ENCODE peak calls at places on chromosomes 5 and 9, in six cellular contexts. R is GM23248, T is astrocyte, K is endothelial cell of umbilical vein, A is MM.1S, U is GM23338. J is an unnamed sample. For H3K36me3, the result is how much of the 10 kb centered on the place peaks cover.

GRCh38 chr9:21121595-21122251 is 19.9 kb downstream of the IFNW1 start:
- DNase-seq in R (no peak), T (no peak), U (no peak), A (peak), K (no peak), J (no peak)

GRCh38 chr5:160133071-160133917 is 14.0 kb upstream of the PWWP2A start:
- DNase-seq in U (peak), A (no peak), K (peak), R (peak), T (peak), J (no peak)

GRCh38 chr5:45094876-45095275 is 286.1 kb downstream of the MRPS30 start:
- DNase-seq in R (no peak), K (no peak), T (no peak), A (peak), U (no peak), J (no peak)

GRCh38 chr9:22052376-22052945 is 43.4 kb upstream of the CDKN2B start:
- DNase-seq in R (peak), A (no peak), K (peak), U (no peak), T (peak), J (peak)

GRCh38 chr9:20532584-20532983 is 89.7 kb downstream of the MLLT3 start:
- DNase-seq in R (no peak), A (no peak), U (no peak), K (no peak), T (no peak), J (no peak)

GRCh38 chr5:26847041-26847736 is 191.2 kb downstream of the CDH9 start:
- DNase-seq in K (no peak), A (no peak), T (no peak), R (no peak), U (peak), J (peak)

GRCh38 chr5:147554285-147554817 is 44.5 kb upstream of the DPYSL3 start:
- DNase-seq in R (peak), K (peak), T (peak), A (no peak), U (no peak), J (peak)

GRCh38 chr9:13278023-13278367 is 1.5 kb downstream of the MPDZ start:
- DNase-seq in K (peak), T (peak), A (no peak), R (no peak), U (no peak), J (no peak)

GRCh38 chr9:112783551-112783954 is 33.0 kb downstream of the SNX30 start:
- DNase-seq in A (peak), T (no peak), K (no peak), R (no peak), U (no peak), J (no peak)

GRCh38 chr9:438961-439768 is 224.5 kb downstream of the DOCK8 start:
- DNase-seq in K (no peak), R (peak), U (no peak), A (no peak), T (no peak), J (peak)

GRCh38 chr9:92637886-92638620 is 31.9 kb downstream of the IPPK start:
- DNase-seq in K (no peak), A (no peak), U (no peak), R (no peak), T (no peak), J (no peak)

GRCh38 chr9:16138961-16139441 is 586.2 kb downstream of the CCDC171 start:
- DNase-seq in U (no peak), R (peak), K (no peak), T (peak), A (no peak), J (no peak)

GRCh38 chr9:91803970-91804752 is 145.9 kb downstream of the ROR2 start:
- DNase-seq in R (peak), U (no peak), T (no peak), K (no peak), A (no peak), J (no peak)

GRCh38 chr9:98191615-98192502 is 578 bp downstream of the CORO2A start:
- DNase-seq in R (peak), T (no peak), U (peak), A (no peak), K (no peak), J (peak)

GRCh38 chr5:33470544-33470943 is 29.8 kb downstream of the TARS1 start:
- DNase-seq in U (no peak), T (peak), A (no peak), R (peak), K (peak), J (peak)

GRCh38 chr5:62475072-62475471 is 62.5 kb downstream of the IPO11 start:
- DNase-seq in R (peak), U (no peak), T (peak), K (no peak), A (no peak), J (peak)

GRCh38 chr5:1526151-1526631 is 2.4 kb upstream of the LPCAT1 start:
- DNase-seq in U (no peak), K (no peak), R (no peak), A (no peak), T (no peak), J (no peak)

GRCh38 chr9:6567140-6567591 is 78.4 kb downstream of the GLDC start:
- DNase-seq in A (no peak), R (peak), T (peak), K (peak), U (no peak), J (peak)

GRCh38 chr9:89483592-89484474 is 14.1 kb downstream of the SEMA4D start:
- DNase-seq in K (no peak), T (no peak), U (no peak), A (no peak), R (no peak), J (no peak)

GRCh38 chr9:88738708-88739107 is 203.7 kb downstream of the NXNL2 start:
- DNase-seq in K (no peak), T (no peak), A (no peak), R (peak), U (no peak), J (no peak)

GRCh38 chr5:96431376-96432244 is 1.4 kb downstream of the PCSK1 start:
- DNase-seq in A (no peak), K (no peak), T (peak), R (peak), U (peak), J (peak)

GRCh38 chr9:114312513-114312875 is 10.4 kb upstream of the ORM1 start:
- DNase-seq in A (no peak), R (no peak), K (no peak), U (no peak), T (no peak), J (no peak)

GRCh38 chr5:157312492-157312891 is 46.6 kb downstream of the CYFIP2 start:
- DNase-seq in K (peak), U (peak), A (peak), R (peak), T (peak), J (peak)

DNA sequence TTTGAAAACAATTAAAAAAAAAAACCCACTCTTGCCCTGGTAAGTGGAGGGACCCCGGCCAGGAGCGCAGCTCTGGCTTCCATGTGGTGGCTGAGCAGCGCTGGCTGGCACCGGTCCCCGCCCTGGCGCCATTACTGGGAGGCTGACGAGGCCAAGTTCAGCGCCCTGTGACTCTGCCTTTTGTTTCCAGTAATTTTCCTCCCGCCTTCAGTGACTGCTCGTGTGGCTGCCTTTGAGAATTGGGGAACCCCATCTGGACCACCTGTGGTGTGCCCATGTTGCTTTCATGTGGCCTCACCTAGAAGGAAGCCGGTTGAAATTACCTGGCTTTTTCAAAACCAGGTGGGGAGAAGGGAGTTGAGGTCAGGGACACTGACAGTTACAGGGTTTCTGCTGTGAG is 136.1 kb downstream of the GAPVD1 start:
- DNase-seq in T (no peak), K (no peak), U (no peak), R (peak), A (no peak), J (no peak)
- H2AFZ ChIP-seq in T (peak), K (no peak), U (peak), R (peak), A (no peak), J (no peak)

GRCh38 chr9:126832440-126832839 is 27.6 kb downstream of the ZBTB43 start:
- DNase-seq in T (no peak), U (no peak), R (no peak), A (no peak), K (no peak), J (no peak)
- H3K36me3 ChIP-seq in T (under half), U (under half), R (under half), A (under half), K (under half), J (under half)

GRCh38 chr5:143209881-143210395 is 193.5 kb downstream of the NR3C1 start:
- DNase-seq in U (no peak), T (no peak), A (no peak), K (no peak), R (no peak), J (no peak)

GRCh38 chr5:143207058-143207457 is 196.4 kb downstream of the NR3C1 start:
- DNase-seq in A (no peak), T (no peak), K (no peak), U (no peak), R (no peak), J (no peak)

GRCh38 chr5:143207563-143208364 is 195.7 kb downstream of the NR3C1 start:
- DNase-seq in T (no peak), U (no peak), A (no peak), K (peak), R (no peak), J (no peak)

GRCh38 chr5:143208781-143209510 is 194.5 kb downstream of the NR3C1 start:
- DNase-seq in T (peak), U (peak), K (no peak), A (no peak), R (peak), J (no peak)

DNA sequence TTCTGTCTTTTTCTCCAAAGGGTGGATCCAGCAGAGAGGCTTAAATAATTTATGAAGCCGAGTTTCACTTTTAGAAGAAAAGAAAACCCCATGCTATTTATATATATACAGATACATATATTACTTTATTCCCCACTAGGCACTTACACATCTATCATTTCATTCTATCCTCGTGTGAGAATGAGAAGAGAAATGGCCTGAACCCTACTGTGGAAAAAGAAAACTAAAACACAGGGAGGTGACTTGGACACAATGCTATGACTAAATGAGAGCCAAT is 195.2 kb downstream of the NR3C1 start:
- DNase-seq in K (no peak), T (no peak), A (no peak), R (no peak), U (no peak), J (no peak)
- H2AFZ ChIP-seq in K (no peak), T (no peak), A (no peak), R (peak), U (no peak), J (no peak)

GRCh38 chr5:115267617-115268016 is 4.9 kb upstream of the PGGT1B start:
- DNase-seq in R (peak), A (no peak), T (peak), U (no peak), K (no peak), J (peak)

GRCh38 chr5:115271295-115272060 is 8.8 kb upstream of the PGGT1B start:
- DNase-seq in U (no peak), A (peak), K (no peak), T (no peak), R (no peak), J (no peak)

GRCh38 chr5:115274584-115274983 is 11.9 kb upstream of the PGGT1B start:
- DNase-seq in R (no peak), T (no peak), K (no peak), A (no peak), U (no peak), J (no peak)

GRCh38 chr5:115272297-115272958 is 9.8 kb upstream of the PGGT1B start:
- DNase-seq in T (no peak), K (no peak), A (no peak), R (no peak), U (no peak), J (no peak)
- H3K36me3 ChIP-seq in T (under half), K (under half), A (under half), R (under half), U (under half), J (under half)